ENCODE peak calls at places on chromosomes 13 and 19, in five cellular contexts. S is H1, T is IMR-90, R is mesenchymal stem cell, U is trophoblast cell. O is an unnamed sample.

GRCh38 chr19:56403261-56403660 is 871 bp upstream of the ZNF583 start:
- DNase-seq in T (peak; percentile 39), R (no peak), U (peak; percentile 5), S (no peak), O (no peak)

GRCh38 chr19:43518051-43518450 is 8.9 kb downstream of the ETHE1 start:
- DNase-seq in S (no peak), R (no peak), U (peak; percentile 78), T (no peak), O (no peak)

GRCh38 chr13:46632171-46632570 is 79.2 kb downstream of the LRCH1 start:
- DNase-seq in R (no peak), S (no peak), U (no peak), T (no peak), O (no peak)

GRCh38 chr19:5024282-5024681 is 55.4 kb downstream of the KDM4B start:
- DNase-seq in S (no peak), U (peak; percentile 53), R (no peak), T (no peak), O (no peak)

GRCh38 chr19:46279177-46279576 is 17.7 kb upstream of the HIF3A start:
- DNase-seq in T (no peak), R (no peak), S (no peak), U (no peak), O (no peak)

GRCh38 chr19:4103073-4103418 is 20.9 kb downstream of the MAP2K2 start:
- DNase-seq in S (no peak), T (no peak), U (no peak), R (no peak), O (no peak)

GRCh38 chr19:33545209-33545981 is 23.8 kb upstream of the PEPD start:
- DNase-seq in U (no peak), T (no peak), R (no peak), S (no peak), O (no peak)

GRCh38 chr19:38061294-38061693 is 154.3 kb downstream of the SIPA1L3 start:
- DNase-seq in T (peak; percentile 95), U (peak; percentile 87), R (peak; percentile 83), S (no peak), O (no peak)

GRCh38 chr13:111905609-111905945 is 161.4 kb upstream of the SOX1 start:
- DNase-seq in R (no peak), U (no peak), S (no peak), T (no peak), O (no peak)

GRCh38 chr19:10826236-10826635 is 9.8 kb downstream of the TMED1 start:
- DNase-seq in T (no peak), U (peak; percentile 61), R (no peak), S (no peak), O (no peak)

GRCh38 chr19:35885909-35886308 is 14.4 kb downstream of the NFKBID start:
- DNase-seq in T (no peak), U (no peak), R (no peak), S (no peak), O (no peak)

GRCh38 chr13:36038785-36039415 is 92.3 kb downstream of the DCLK1 start:
- DNase-seq in R (no peak), U (no peak), T (no peak), S (no peak), O (no peak)

GRCh38 chr13:30581582-30581981 is 36.1 kb upstream of the USPL1 start:
- DNase-seq in T (peak; percentile 36), R (peak; percentile 16), S (no peak), U (peak; percentile 7), O (no peak)

GRCh38 chr13:32432856-32433255 is 4.9 kb upstream of the N4BP2L1 start:
- DNase-seq in T (no peak), U (no peak), S (no peak), R (peak; percentile 19), O (no peak)

GRCh38 chr19:4014541-4015491 is 7.3 kb downstream of the PIAS4 start:
- DNase-seq in T (no peak), U (no peak), R (no peak), S (no peak), O (no peak)

GRCh38 chr13:82833928-82834327 is 1048.3 kb downstream of the SLITRK1 start:
- DNase-seq in S (no peak), U (peak; percentile 18), T (peak; percentile 34), R (peak; percentile 36), O (no peak)

GRCh38 chr19:1508507-1508856 is 4.3 kb downstream of the ADAMTSL5 start:
- DNase-seq in S (no peak), T (no peak), R (no peak), U (peak; percentile 44), O (no peak)
- H3K4me3 ChIP-seq in S (peak overlapping the region; percentile 16), T (no peak overlapping the region), R (peak overlapping the region; percentile 16), U (no peak overlapping the region), O (peak overlapping the region; percentile 63)

GRCh38 chr19:23909222-23909621 is 5.5 kb upstream of the ZNF726 start:
- DNase-seq in T (no peak), U (no peak), S (no peak), R (no peak), O (no peak)

GRCh38 chr19:23917856-23918255 is 3.2 kb downstream of the ZNF726 start:
- DNase-seq in S (no peak), U (peak; percentile 56), T (no peak), R (no peak), O (no peak)

GRCh38 chr19:23913931-23914330 is 755 bp upstream of the ZNF726 start:
- DNase-seq in S (no peak), U (peak; percentile 80), R (no peak), T (no peak), O (no peak)

GRCh38 chr19:23916991-23917390 is 2.3 kb downstream of the ZNF726 start:
- DNase-seq in R (no peak), U (peak; percentile 25), T (peak; percentile 10), S (no peak), O (no peak)

GRCh38 chr19:23914402-23915286 is at the start of gene ZNF726:
- DNase-seq in U (peak; percentile 94), T (peak; percentile 87), R (peak; percentile 85), S (no peak), O (peak; percentile 33)
- H3K14ac ChIP-seq in U (no peak within 1 kb of the TSS), T (no peak within 1 kb of the TSS), R (no peak within 1 kb of the TSS), S (no peak within 1 kb of the TSS), O (no peak within 1 kb of the TSS)

GRCh38 chr19:17861542-17862402 is 2.1 kb downstream of the RPL18A start:
- DNase-seq in R (no peak), S (no peak), T (no peak), U (no peak), O (no peak)
- H3K4me3 ChIP-seq in R (no peak overlapping the region), S (peak overlapping the region; percentile 99), T (no peak overlapping the region), U (no peak overlapping the region), O (peak overlapping the region; percentile 66)

GRCh38 chr19:39401549-39402416 is 4.9 kb upstream of the ZFP36 start:
- DNase-seq in T (peak; percentile 89), S (no peak), U (peak; percentile 85), R (peak; percentile 94), O (no peak)

GRCh38 chr19:39400997-39401548 is 5.6 kb upstream of the ZFP36 start:
- DNase-seq in T (no peak), S (no peak), R (no peak), U (no peak), O (no peak)

GRCh38 chr19:39403331-39404312 is 3.0 kb upstream of the ZFP36 start:
- DNase-seq in R (peak; percentile 100), U (peak; percentile 62), T (peak; percentile 99), S (peak; percentile 78), O (peak; percentile 89)

GRCh38 chr19:39405261-39405912 is 1.3 kb upstream of the ZFP36 start:
- DNase-seq in S (no peak), U (no peak), T (no peak), R (peak; percentile 52), O (no peak)

GRCh38 chr19:39402417-39403297 is 4.0 kb upstream of the ZFP36 start:
- DNase-seq in U (peak; percentile 88), R (peak; percentile 96), S (no peak), T (peak; percentile 93), O (peak; percentile 83)
- H3K14ac ChIP-seq in U (peak overlapping the region; percentile 98), R (peak overlapping the region; percentile 99), S (no peak overlapping the region), T (peak overlapping the region; percentile 95), O (peak overlapping the region; percentile 22)

GRCh38 chr19:45152504-45153338 is 8.1 kb downstream of the NKPD1 start:
- DNase-seq in T (peak; percentile 40), U (peak; percentile 48), S (no peak), R (no peak), O (no peak)
- H3K4me3 ChIP-seq in T (peak overlapping the region; percentile 19), U (peak overlapping the region; percentile 32), S (no peak overlapping the region), R (no peak overlapping the region), O (no peak overlapping the region)

DNA sequence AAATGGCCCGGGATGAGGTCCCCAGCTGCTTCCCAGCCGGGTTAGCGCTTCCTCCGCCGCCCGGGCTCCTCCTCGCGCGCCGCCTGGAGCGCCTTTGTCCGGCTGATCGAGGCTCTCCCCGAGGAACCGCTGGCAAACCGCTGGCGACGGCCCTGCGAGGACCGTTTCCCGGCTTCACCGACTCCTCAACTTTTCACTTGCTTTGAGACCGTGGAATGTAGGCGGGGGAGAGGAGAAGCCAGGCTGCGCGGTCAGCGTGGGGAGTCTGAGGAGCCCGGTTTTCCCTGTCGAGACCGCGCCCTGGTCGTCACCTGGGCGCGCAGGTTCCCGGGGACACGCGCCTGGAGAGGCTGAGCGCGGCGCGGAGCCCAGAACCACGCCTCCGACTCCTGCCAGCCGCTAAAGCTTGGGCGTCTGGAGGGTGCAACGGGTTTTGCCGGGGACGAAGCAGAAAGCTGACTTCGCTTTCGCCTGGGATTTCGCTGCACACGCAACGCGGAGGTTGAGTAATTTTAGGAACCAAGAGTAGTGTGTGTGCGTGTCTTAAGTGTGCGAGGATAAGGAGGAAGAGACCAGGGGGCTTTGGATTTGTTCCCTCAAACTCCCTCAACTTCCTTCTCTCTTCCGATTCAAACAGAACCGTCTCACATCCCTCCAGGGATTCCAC is 7.3 kb upstream of the DGKH start:
- DNase-seq in U (peak; percentile 55), R (peak; percentile 74), S (no peak), T (peak; percentile 44), O (peak; percentile 45)
- H3K14ac ChIP-seq in U (peak overlapping the region; percentile 4), R (peak overlapping the region; percentile 11), S (no peak overlapping the region), T (peak overlapping the region; percentile 80), O (no peak overlapping the region)

O was measured in neuronal stem cell.